ENCODE peak calls at places on chromosomes 7 and 10, in five cellular contexts. One of them, this sample, is unnamed.

GRCh38 chr7:124532166-124532565 is 233.4 kb downstream of the GPR37 start:
- DNase-seq in HepG2: no peak
- DNase-seq in HCT116: no peak
- DNase-seq in H1: no peak
- DNase-seq in GM12878: no peak
- DNase-seq in this sample: no peak

GRCh38 chr7:116592445-116592844 is 67.6 kb downstream of the CAV1 start:
- DNase-seq in HepG2: no peak
- DNase-seq in HCT116: no peak
- DNase-seq in H1: no peak
- DNase-seq in GM12878: no peak
- DNase-seq in this sample: no peak

GRCh38 chr7:148726385-148726784 is 27.7 kb downstream of the CUL1 start:
- DNase-seq in HepG2: no peak
- DNase-seq in HCT116: no peak
- DNase-seq in H1: no peak
- DNase-seq in GM12878: no peak
- DNase-seq in this sample: no peak

GRCh38 chr10:35335718-35336083 is 608 bp upstream of the CCNY start:
- DNase-seq in HepG2: no peak
- DNase-seq in HCT116: no peak
- DNase-seq in H1: peak
- DNase-seq in GM12878: no peak
- DNase-seq in this sample: no peak

GRCh38 chr7:141333459-141333858 is 217.8 kb upstream of the AGK start:
- DNase-seq in HepG2: no peak
- DNase-seq in HCT116: no peak
- DNase-seq in H1: peak
- DNase-seq in GM12878: no peak
- DNase-seq in this sample: peak

GRCh38 chr10:3807221-3807927 is 22.4 kb upstream of the KLF6 start:
- DNase-seq in HepG2: no peak
- DNase-seq in HCT116: no peak
- DNase-seq in H1: no peak
- DNase-seq in GM12878: no peak
- DNase-seq in this sample: no peak

GRCh38 chr7:20602306-20602705 is 13.2 kb upstream of the ABCB5 start:
- DNase-seq in HepG2: no peak
- DNase-seq in HCT116: no peak
- DNase-seq in H1: no peak
- DNase-seq in GM12878: no peak
- DNase-seq in this sample: no peak

GRCh38 chr7:30789334-30789711 is 18.1 kb downstream of the MINDY4 start:
- DNase-seq in HepG2: no peak
- DNase-seq in HCT116: no peak
- DNase-seq in H1: no peak
- DNase-seq in GM12878: no peak
- DNase-seq in this sample: no peak

GRCh38 chr7:46215987-46216567 is 295.0 kb upstream of the IGFBP3 start:
- DNase-seq in HepG2: peak
- DNase-seq in HCT116: no peak
- DNase-seq in H1: peak
- DNase-seq in GM12878: no peak
- DNase-seq in this sample: no peak

GRCh38 chr10:14671383-14671782 is 103.3 kb downstream of the FAM107B start:
- DNase-seq in HepG2: no peak
- DNase-seq in HCT116: no peak
- DNase-seq in H1: peak
- DNase-seq in GM12878: no peak
- DNase-seq in this sample: no peak

GRCh38 chr7:124084024-124084423 is 51.2 kb upstream of the TMEM229A start:
- DNase-seq in HepG2: no peak
- DNase-seq in HCT116: no peak
- DNase-seq in H1: no peak
- DNase-seq in GM12878: no peak
- DNase-seq in this sample: no peak

GRCh38 chr7:24851791-24852190 is 94.5 kb upstream of the GSDME start:
- DNase-seq in HepG2: peak
- DNase-seq in HCT116: no peak
- DNase-seq in H1: no peak
- DNase-seq in GM12878: no peak
- DNase-seq in this sample: peak

GRCh38 chr7:129779602-129780256 is 168.2 kb downstream of the NRF1 start:
- DNase-seq in HepG2: peak
- DNase-seq in HCT116: peak
- DNase-seq in H1: peak
- DNase-seq in GM12878: no peak
- DNase-seq in this sample: peak

GRCh38 chr7:37488163-37488759 is 39.6 kb upstream of the ELMO1 start:
- DNase-seq in HepG2: no peak
- DNase-seq in HCT116: no peak
- DNase-seq in H1: no peak
- DNase-seq in GM12878: no peak
- DNase-seq in this sample: no peak

GRCh38 chr10:132158122-132158741 is 28.5 kb upstream of the DPYSL4 start:
- DNase-seq in HepG2: no peak
- DNase-seq in HCT116: peak
- DNase-seq in H1: no peak
- DNase-seq in GM12878: no peak
- DNase-seq in this sample: peak

GRCh38 chr10:86688398-86688921 is 20.1 kb downstream of the LDB3 start:
- DNase-seq in HepG2: peak
- DNase-seq in HCT116: peak
- DNase-seq in H1: peak
- DNase-seq in GM12878: no peak
- DNase-seq in this sample: peak

GRCh38 chr10:104333037-104333727 is 5.1 kb downstream of the ITPRIP start:
- DNase-seq in HepG2: no peak
- DNase-seq in HCT116: no peak
- DNase-seq in H1: no peak
- DNase-seq in GM12878: no peak
- DNase-seq in this sample: peak

GRCh38 chr7:157437519-157438061 is 100.8 kb downstream of the DNAJB6 start:
- DNase-seq in HepG2: no peak
- DNase-seq in HCT116: no peak
- DNase-seq in H1: peak
- DNase-seq in GM12878: no peak
- DNase-seq in this sample: no peak

GRCh38 chr10:61029411-61029810 is 85.4 kb upstream of the RHOBTB1 start:
- DNase-seq in HepG2: no peak
- DNase-seq in HCT116: no peak
- DNase-seq in H1: no peak
- DNase-seq in GM12878: no peak
- DNase-seq in this sample: no peak

GRCh38 chr10:110226926-110227641 is 19.7 kb downstream of the MXI1 start:
- DNase-seq in HepG2: no peak
- DNase-seq in HCT116: peak
- DNase-seq in H1: peak
- DNase-seq in GM12878: no peak
- DNase-seq in this sample: peak

GRCh38 chr7:144653449-144653848 is 182.4 kb downstream of the TPK1 start:
- DNase-seq in HepG2: no peak
- DNase-seq in HCT116: no peak
- DNase-seq in H1: no peak
- DNase-seq in GM12878: no peak
- DNase-seq in this sample: no peak

GRCh38 chr10:59622320-59622901 is 87.2 kb downstream of the SLC16A9 start:
- DNase-seq in HepG2: peak
- DNase-seq in HCT116: peak
- DNase-seq in H1: peak
- DNase-seq in GM12878: no peak
- DNase-seq in this sample: peak

GRCh38 chr10:132549416-132549815 is 11.8 kb downstream of the INPP5A start:
- DNase-seq in HepG2: no peak
- DNase-seq in HCT116: no peak
- DNase-seq in H1: no peak
- DNase-seq in GM12878: no peak
- DNase-seq in this sample: no peak

DNA sequence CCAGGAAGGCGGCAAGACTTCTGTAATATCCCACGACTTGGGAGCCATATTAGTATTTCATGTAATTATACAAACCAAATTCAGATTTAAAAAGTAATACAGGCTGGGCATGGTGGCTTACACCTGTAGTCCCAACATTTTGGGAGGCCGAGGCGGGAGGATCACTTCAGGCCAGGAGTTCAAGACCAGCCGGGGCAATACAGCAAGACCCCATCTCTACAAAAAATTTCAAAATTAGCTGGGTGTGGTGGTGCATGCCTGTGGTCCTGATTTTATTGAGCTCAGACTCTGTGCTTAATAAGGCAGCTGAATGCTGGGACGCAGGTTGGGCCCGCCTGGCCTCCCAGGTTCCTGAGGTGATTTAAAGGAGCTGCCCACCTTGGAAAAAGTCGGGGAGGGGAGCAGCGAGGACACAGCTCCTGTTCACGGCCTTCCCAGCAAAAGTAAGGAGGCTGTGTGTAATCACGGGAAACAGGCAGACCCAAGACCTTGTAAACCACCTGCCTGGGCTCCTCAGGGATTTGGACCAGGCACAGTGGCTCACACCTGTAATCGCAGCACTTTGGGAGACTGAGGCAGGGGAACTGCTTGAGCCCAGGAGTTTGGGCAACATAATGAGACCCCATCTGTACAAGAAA is 93.0 kb upstream of the DNAAF5 start:
- DNase-seq in HepG2: no peak
- DNase-seq in HCT116: no peak
- DNase-seq in H1: no peak
- DNase-seq in GM12878: no peak
- DNase-seq in this sample: no peak
- TF ChIP-seq SRF in HepG2: no peak
- TF ChIP-seq SRF in HCT116: no peak
- TF ChIP-seq SRF in H1: no peak
- TF ChIP-seq SRF in GM12878: no peak
- TF ChIP-seq SRF in this sample: no peak

DNA sequence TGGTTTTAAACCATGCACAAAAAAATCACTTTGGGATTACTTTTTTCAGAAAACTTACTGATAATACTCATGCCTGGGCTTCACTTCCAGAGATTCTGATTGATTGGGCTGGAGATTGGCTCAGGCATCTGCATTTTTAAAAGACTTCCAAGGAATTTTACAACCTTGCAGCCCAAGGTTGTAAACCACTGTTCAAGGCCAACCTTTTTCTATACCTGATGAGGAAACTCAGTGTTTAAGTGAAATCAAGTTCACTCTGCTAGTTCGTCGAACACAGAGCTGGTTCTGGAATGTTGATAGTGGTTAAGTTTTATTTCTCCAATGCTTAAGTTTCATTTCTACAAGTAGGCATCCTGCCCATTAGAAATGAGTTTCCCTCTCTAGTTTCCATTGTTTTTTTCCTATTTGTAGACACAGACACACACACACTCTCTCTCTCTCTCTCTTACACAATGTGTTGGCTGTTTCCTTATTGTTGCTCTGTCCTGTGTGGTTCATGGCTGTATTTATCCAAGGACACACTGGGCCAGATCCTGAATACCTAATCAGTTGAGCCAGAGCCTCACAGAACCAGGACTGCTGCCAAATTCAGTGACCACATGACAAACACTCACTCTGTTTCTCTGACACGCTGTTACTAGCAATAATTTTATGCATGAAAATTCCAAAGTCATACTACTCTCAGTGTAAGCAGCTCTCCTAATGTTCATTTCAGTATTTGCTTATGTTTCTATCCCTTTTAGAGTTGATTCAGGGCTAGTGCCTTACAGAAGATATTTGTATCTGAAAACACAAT is 3.7 kb upstream of the IFIT1B start:
- DNase-seq in HepG2: peak
- DNase-seq in HCT116: no peak
- DNase-seq in H1: no peak
- DNase-seq in GM12878: no peak
- DNase-seq in this sample: peak
- TF ChIP-seq SIN3A in HepG2: peak
- TF ChIP-seq SIN3A in HCT116: no peak
- TF ChIP-seq SIN3A in H1: no peak
- TF ChIP-seq SIN3A in GM12878: no peak
- TF ChIP-seq SIN3A in this sample: no peak

DNA sequence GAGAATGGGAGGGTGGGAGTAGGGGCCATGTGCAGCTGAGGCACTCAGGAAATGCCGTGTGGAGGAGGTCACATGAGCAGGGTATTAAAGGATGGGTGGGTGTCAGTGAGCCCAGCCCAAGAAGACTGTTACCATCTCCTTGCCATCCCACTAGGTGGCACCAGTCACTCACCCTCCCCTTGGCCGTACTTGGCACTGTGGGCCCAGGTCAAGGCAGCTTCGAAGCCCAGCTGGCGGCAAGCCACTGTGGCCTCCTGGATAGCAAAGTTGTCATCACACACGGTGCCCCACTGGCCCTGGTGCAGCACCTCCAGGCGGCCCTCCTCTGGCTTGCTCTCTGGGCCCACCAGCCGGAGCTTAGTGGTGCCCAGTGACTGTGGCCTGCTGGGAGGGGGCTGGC is 5.4 kb downstream of the LOXL4 start:
- DNase-seq in HepG2: no peak
- DNase-seq in HCT116: peak
- DNase-seq in H1: no peak
- DNase-seq in GM12878: no peak
- DNase-seq in this sample: no peak
- TF ChIP-seq SRF in HepG2: no peak
- TF ChIP-seq SRF in HCT116: no peak
- TF ChIP-seq SRF in H1: no peak
- TF ChIP-seq SRF in GM12878: no peak
- TF ChIP-seq SRF in this sample: no peak

GRCh38 chr7:70435634-70436033 is 696.3 kb upstream of the GALNT17 start:
- DNase-seq in HepG2: no peak
- DNase-seq in HCT116: no peak
- DNase-seq in H1: no peak
- DNase-seq in GM12878: no peak
- DNase-seq in this sample: no peak

GRCh38 chr7:70436815-70437350 is 695.1 kb upstream of the GALNT17 start:
- DNase-seq in HepG2: no peak
- DNase-seq in HCT116: no peak
- DNase-seq in H1: no peak
- DNase-seq in GM12878: no peak
- DNase-seq in this sample: no peak

GRCh38 chr7:70432567-70433001 is 699.4 kb upstream of the GALNT17 start:
- DNase-seq in HepG2: no peak
- DNase-seq in HCT116: no peak
- DNase-seq in H1: no peak
- DNase-seq in GM12878: no peak
- DNase-seq in this sample: no peak

GRCh38 chr7:70434821-70435220 is 697.1 kb upstream of the GALNT17 start:
- DNase-seq in HepG2: no peak
- DNase-seq in HCT116: no peak
- DNase-seq in H1: no peak
- DNase-seq in GM12878: no peak
- DNase-seq in this sample: no peak

GRCh38 chr7:70434376-70434775 is 697.6 kb upstream of the GALNT17 start:
- DNase-seq in HepG2: no peak
- DNase-seq in HCT116: no peak
- DNase-seq in H1: no peak
- DNase-seq in GM12878: no peak
- DNase-seq in this sample: no peak
- TF ChIP-seq SIN3A in HepG2: no peak
- TF ChIP-seq SIN3A in HCT116: no peak
- TF ChIP-seq SIN3A in H1: no peak
- TF ChIP-seq SIN3A in GM12878: no peak
- TF ChIP-seq SIN3A in this sample: no peak

GRCh38 chr10:71157435-71157834 is 54.9 kb upstream of the UNC5B start:
- DNase-seq in HepG2: no peak
- DNase-seq in HCT116: no peak
- DNase-seq in H1: no peak
- DNase-seq in GM12878: no peak
- DNase-seq in this sample: no peak
- TF ChIP-seq SRF in HepG2: no peak
- TF ChIP-seq SRF in HCT116: no peak
- TF ChIP-seq SRF in H1: no peak
- TF ChIP-seq SRF in GM12878: no peak
- TF ChIP-seq SRF in this sample: no peak

This sample was measured in K562.